ENCODE peak calls at places on chromosomes 16 and 17, in six cellular contexts. N is thoracic aorta; Y is dermis microvascular lymphatic vessel endothelial cell; H is stimulated activated CD8-positive, alpha-beta memory T cell treated with anti-CD3 and anti-CD28 coated beads, Interleukin-4, amount 100 ng/mL, for 1 hour; R is HFF-Myc; Z is T follicular helper cell. X is an unnamed sample.

GRCh38 chr16:52471650-52472370 is 75.1 kb downstream of the TOX3 start:
- DNase-seq in N (no peak), R (no peak), H (no peak), Z (no peak), Y (no peak), X (no peak)

GRCh38 chr17:2852729-2853110 is 56.5 kb downstream of the RAP1GAP2 start:
- DNase-seq in R (no peak), N (no peak), Y (no peak), Z (no peak), H (no peak), X (no peak)

GRCh38 chr17:12853921-12854320 is 64.6 kb downstream of the ARHGAP44 start:
- DNase-seq in H (no peak), N (no peak), Z (no peak), R (no peak), Y (no peak), X (no peak)

GRCh38 chr16:10514369-10515055 is 65.9 kb downstream of the EMP2 start:
- DNase-seq in Y (peak; percentile 50), N (no peak), Z (peak; percentile 7), H (no peak), R (no peak), X (peak; percentile 32)

GRCh38 chr16:85231959-85232358 is 119.7 kb upstream of the CIBAR2 start:
- DNase-seq in R (no peak), N (no peak), Z (no peak), Y (no peak), H (no peak), X (no peak)

GRCh38 chr17:66549731-66550207 is 247.4 kb downstream of the PRKCA start:
- DNase-seq in H (no peak), N (no peak), R (peak; percentile 65), Y (peak; percentile 42), Z (no peak), X (no peak)

GRCh38 chr17:18257747-18258355 is 687 bp downstream of the FLII start:
- DNase-seq in N (peak; percentile 77), R (no peak), Y (peak; percentile 77), Z (peak; percentile 9), H (no peak), X (no peak)

GRCh38 chr17:6695051-6695450 is 18.1 kb downstream of the SLC13A5 start:
- DNase-seq in N (no peak), R (no peak), Y (no peak), Z (no peak), H (no peak), X (no peak)